ENCODE peak calls at places on chromosomes 12 and 14, in ten cellular contexts. One of them, this sample, is unnamed.

GRCh38 chr14:24734917-24735500 is 101.0 kb upstream of the GZMB start:
- DNase-seq in NCI-H510A treated with DMSO at 0.1 percent for 48 hours: peak
- DNase-seq in IMR-90: peak
- DNase-seq in heart right ventricle: peak
- DNase-seq in GM04504: peak
- DNase-seq in fibroblast of pulmonary artery: peak
- DNase-seq in psoas muscle: no peak
- DNase-seq in COR-L47: peak
- DNase-seq in substantia nigra: no peak
- DNase-seq in NCI-H1417 treated with DMSO at 0.1 percent for 48 hours: peak
- DNase-seq in this sample: no peak

GRCh38 chr14:28321475-28322244 is 444.9 kb upstream of the FOXG1 start:
- DNase-seq in NCI-H510A treated with DMSO at 0.1 percent for 48 hours: no peak
- DNase-seq in IMR-90: no peak
- DNase-seq in heart right ventricle: no peak
- DNase-seq in GM04504: no peak
- DNase-seq in fibroblast of pulmonary artery: peak
- DNase-seq in psoas muscle: no peak
- DNase-seq in COR-L47: no peak
- DNase-seq in substantia nigra: no peak
- DNase-seq in NCI-H1417 treated with DMSO at 0.1 percent for 48 hours: no peak
- DNase-seq in this sample: no peak

GRCh38 chr14:36105401-36105800 is 71.1 kb downstream of the PTCSC3 start:
- DNase-seq in NCI-H510A treated with DMSO at 0.1 percent for 48 hours: peak
- DNase-seq in IMR-90: no peak
- DNase-seq in heart right ventricle: no peak
- DNase-seq in GM04504: no peak
- DNase-seq in fibroblast of pulmonary artery: no peak
- DNase-seq in psoas muscle: no peak
- DNase-seq in COR-L47: peak
- DNase-seq in substantia nigra: no peak
- DNase-seq in NCI-H1417 treated with DMSO at 0.1 percent for 48 hours: no peak
- DNase-seq in this sample: no peak

GRCh38 chr12:54663603-54664002 is 15.4 kb upstream of the DCD start:
- DNase-seq in NCI-H510A treated with DMSO at 0.1 percent for 48 hours: no peak
- DNase-seq in IMR-90: no peak
- DNase-seq in heart right ventricle: no peak
- DNase-seq in GM04504: no peak
- DNase-seq in fibroblast of pulmonary artery: no peak
- DNase-seq in psoas muscle: no peak
- DNase-seq in COR-L47: no peak
- DNase-seq in substantia nigra: no peak
- DNase-seq in NCI-H1417 treated with DMSO at 0.1 percent for 48 hours: no peak
- DNase-seq in this sample: no peak

GRCh38 chr12:94832780-94833760 is 170.4 kb downstream of the NDUFA12 start:
- DNase-seq in NCI-H510A treated with DMSO at 0.1 percent for 48 hours: peak
- DNase-seq in IMR-90: peak
- DNase-seq in heart right ventricle: no peak
- DNase-seq in GM04504: no peak
- DNase-seq in fibroblast of pulmonary artery: peak
- DNase-seq in psoas muscle: peak
- DNase-seq in COR-L47: no peak
- DNase-seq in substantia nigra: no peak
- DNase-seq in NCI-H1417 treated with DMSO at 0.1 percent for 48 hours: no peak
- DNase-seq in this sample: no peak

GRCh38 chr12:123832052-123832451 is 70.0 kb downstream of the DNAH10 start:
- DNase-seq in NCI-H510A treated with DMSO at 0.1 percent for 48 hours: no peak
- DNase-seq in IMR-90: no peak
- DNase-seq in heart right ventricle: no peak
- DNase-seq in GM04504: no peak
- DNase-seq in fibroblast of pulmonary artery: no peak
- DNase-seq in psoas muscle: no peak
- DNase-seq in COR-L47: no peak
- DNase-seq in substantia nigra: no peak
- DNase-seq in NCI-H1417 treated with DMSO at 0.1 percent for 48 hours: no peak
- DNase-seq in this sample: no peak

GRCh38 chr12:104971276-104971675 is 13.2 kb upstream of the SLC41A2 start:
- DNase-seq in NCI-H510A treated with DMSO at 0.1 percent for 48 hours: no peak
- DNase-seq in IMR-90: no peak
- DNase-seq in heart right ventricle: no peak
- DNase-seq in GM04504: no peak
- DNase-seq in fibroblast of pulmonary artery: no peak
- DNase-seq in psoas muscle: no peak
- DNase-seq in COR-L47: no peak
- DNase-seq in substantia nigra: no peak
- DNase-seq in NCI-H1417 treated with DMSO at 0.1 percent for 48 hours: no peak
- DNase-seq in this sample: no peak

GRCh38 chr12:120666577-120667390 is 20.2 kb upstream of the MLEC start:
- DNase-seq in NCI-H510A treated with DMSO at 0.1 percent for 48 hours: no peak
- DNase-seq in IMR-90: no peak
- DNase-seq in heart right ventricle: no peak
- DNase-seq in GM04504: no peak
- DNase-seq in fibroblast of pulmonary artery: no peak
- DNase-seq in psoas muscle: no peak
- DNase-seq in COR-L47: no peak
- DNase-seq in substantia nigra: no peak
- DNase-seq in NCI-H1417 treated with DMSO at 0.1 percent for 48 hours: no peak
- DNase-seq in this sample: no peak

GRCh38 chr12:129870796-129871195 is 33.0 kb downstream of the TMEM132D start:
- DNase-seq in NCI-H510A treated with DMSO at 0.1 percent for 48 hours: no peak
- DNase-seq in IMR-90: no peak
- DNase-seq in heart right ventricle: no peak
- DNase-seq in GM04504: no peak
- DNase-seq in fibroblast of pulmonary artery: no peak
- DNase-seq in psoas muscle: no peak
- DNase-seq in COR-L47: no peak
- DNase-seq in substantia nigra: no peak
- DNase-seq in NCI-H1417 treated with DMSO at 0.1 percent for 48 hours: no peak
- DNase-seq in this sample: no peak

GRCh38 chr12:68109444-68110217 is 49.9 kb downstream of the IFNG start:
- DNase-seq in NCI-H510A treated with DMSO at 0.1 percent for 48 hours: no peak
- DNase-seq in IMR-90: no peak
- DNase-seq in heart right ventricle: no peak
- DNase-seq in GM04504: no peak
- DNase-seq in fibroblast of pulmonary artery: peak
- DNase-seq in psoas muscle: no peak
- DNase-seq in COR-L47: no peak
- DNase-seq in substantia nigra: no peak
- DNase-seq in NCI-H1417 treated with DMSO at 0.1 percent for 48 hours: no peak
- DNase-seq in this sample: no peak

GRCh38 chr14:26444745-26445144 is 153.1 kb downstream of the NOVA1 start:
- DNase-seq in NCI-H510A treated with DMSO at 0.1 percent for 48 hours: no peak
- DNase-seq in IMR-90: peak
- DNase-seq in heart right ventricle: no peak
- DNase-seq in GM04504: no peak
- DNase-seq in fibroblast of pulmonary artery: peak
- DNase-seq in psoas muscle: no peak
- DNase-seq in COR-L47: no peak
- DNase-seq in substantia nigra: no peak
- DNase-seq in NCI-H1417 treated with DMSO at 0.1 percent for 48 hours: no peak
- DNase-seq in this sample: no peak

GRCh38 chr12:33438890-33439586 is 581 bp downstream of the SYT10 start:
- DNase-seq in NCI-H510A treated with DMSO at 0.1 percent for 48 hours: no peak
- DNase-seq in IMR-90: no peak
- DNase-seq in heart right ventricle: no peak
- DNase-seq in GM04504: peak
- DNase-seq in fibroblast of pulmonary artery: no peak
- DNase-seq in psoas muscle: no peak
- DNase-seq in COR-L47: no peak
- DNase-seq in substantia nigra: no peak
- DNase-seq in NCI-H1417 treated with DMSO at 0.1 percent for 48 hours: peak
- DNase-seq in this sample: no peak

GRCh38 chr12:12473223-12473622 is 89.4 kb downstream of the DUSP16 start:
- DNase-seq in NCI-H510A treated with DMSO at 0.1 percent for 48 hours: no peak
- DNase-seq in IMR-90: no peak
- DNase-seq in heart right ventricle: no peak
- DNase-seq in GM04504: no peak
- DNase-seq in fibroblast of pulmonary artery: no peak
- DNase-seq in psoas muscle: no peak
- DNase-seq in COR-L47: no peak
- DNase-seq in substantia nigra: no peak
- DNase-seq in NCI-H1417 treated with DMSO at 0.1 percent for 48 hours: no peak
- DNase-seq in this sample: no peak

GRCh38 chr14:100341301-100342031 is 18.3 kb downstream of the SLC25A47 start:
- DNase-seq in NCI-H510A treated with DMSO at 0.1 percent for 48 hours: peak
- DNase-seq in IMR-90: peak
- DNase-seq in heart right ventricle: peak
- DNase-seq in GM04504: peak
- DNase-seq in fibroblast of pulmonary artery: peak
- DNase-seq in psoas muscle: no peak
- DNase-seq in COR-L47: no peak
- DNase-seq in substantia nigra: no peak
- DNase-seq in NCI-H1417 treated with DMSO at 0.1 percent for 48 hours: no peak
- DNase-seq in this sample: no peak

GRCh38 chr14:81406863-81407262 is 6.7 kb upstream of the STON2 start:
- DNase-seq in NCI-H510A treated with DMSO at 0.1 percent for 48 hours: no peak
- DNase-seq in IMR-90: peak
- DNase-seq in heart right ventricle: no peak
- DNase-seq in GM04504: no peak
- DNase-seq in fibroblast of pulmonary artery: peak
- DNase-seq in psoas muscle: peak
- DNase-seq in COR-L47: peak
- DNase-seq in substantia nigra: no peak
- DNase-seq in NCI-H1417 treated with DMSO at 0.1 percent for 48 hours: no peak
- DNase-seq in this sample: no peak

GRCh38 chr14:50060871-50061663 is 55.3 kb downstream of the VCPKMT start:
- DNase-seq in NCI-H510A treated with DMSO at 0.1 percent for 48 hours: no peak
- DNase-seq in IMR-90: peak
- DNase-seq in heart right ventricle: peak
- DNase-seq in GM04504: peak
- DNase-seq in fibroblast of pulmonary artery: peak
- DNase-seq in psoas muscle: peak
- DNase-seq in COR-L47: peak
- DNase-seq in substantia nigra: no peak
- DNase-seq in NCI-H1417 treated with DMSO at 0.1 percent for 48 hours: no peak
- DNase-seq in this sample: no peak

GRCh38 chr12:45268672-45269406 is 52.9 kb downstream of the ANO6 start:
- DNase-seq in NCI-H510A treated with DMSO at 0.1 percent for 48 hours: peak
- DNase-seq in IMR-90: peak
- DNase-seq in heart right ventricle: peak
- DNase-seq in GM04504: peak
- DNase-seq in fibroblast of pulmonary artery: peak
- DNase-seq in psoas muscle: peak
- DNase-seq in COR-L47: peak
- DNase-seq in substantia nigra: no peak
- DNase-seq in NCI-H1417 treated with DMSO at 0.1 percent for 48 hours: no peak
- DNase-seq in this sample: no peak

GRCh38 chr12:43776498-43776897 is 17.7 kb downstream of the IRAK4 start:
- DNase-seq in NCI-H510A treated with DMSO at 0.1 percent for 48 hours: no peak
- DNase-seq in IMR-90: peak
- DNase-seq in heart right ventricle: no peak
- DNase-seq in GM04504: no peak
- DNase-seq in fibroblast of pulmonary artery: peak
- DNase-seq in psoas muscle: no peak
- DNase-seq in COR-L47: no peak
- DNase-seq in substantia nigra: no peak
- DNase-seq in NCI-H1417 treated with DMSO at 0.1 percent for 48 hours: no peak
- DNase-seq in this sample: no peak

GRCh38 chr12:89384750-89385273 is 32.5 kb upstream of the DUSP6 start:
- DNase-seq in NCI-H510A treated with DMSO at 0.1 percent for 48 hours: no peak
- DNase-seq in IMR-90: no peak
- DNase-seq in heart right ventricle: no peak
- DNase-seq in GM04504: no peak
- DNase-seq in fibroblast of pulmonary artery: no peak
- DNase-seq in psoas muscle: no peak
- DNase-seq in COR-L47: no peak
- DNase-seq in substantia nigra: no peak
- DNase-seq in NCI-H1417 treated with DMSO at 0.1 percent for 48 hours: no peak
- DNase-seq in this sample: no peak

GRCh38 chr12:6771091-6771495 is 1.2 kb upstream of the LAG3 start:
- DNase-seq in NCI-H510A treated with DMSO at 0.1 percent for 48 hours: no peak
- DNase-seq in IMR-90: no peak
- DNase-seq in heart right ventricle: peak
- DNase-seq in GM04504: no peak
- DNase-seq in fibroblast of pulmonary artery: peak
- DNase-seq in psoas muscle: no peak
- DNase-seq in COR-L47: no peak
- DNase-seq in substantia nigra: no peak
- DNase-seq in NCI-H1417 treated with DMSO at 0.1 percent for 48 hours: no peak
- DNase-seq in this sample: no peak

GRCh38 chr12:11701398-11701797 is 51.9 kb downstream of the ETV6 start:
- DNase-seq in NCI-H510A treated with DMSO at 0.1 percent for 48 hours: no peak
- DNase-seq in IMR-90: no peak
- DNase-seq in heart right ventricle: no peak
- DNase-seq in GM04504: no peak
- DNase-seq in fibroblast of pulmonary artery: no peak
- DNase-seq in psoas muscle: no peak
- DNase-seq in COR-L47: no peak
- DNase-seq in substantia nigra: no peak
- DNase-seq in NCI-H1417 treated with DMSO at 0.1 percent for 48 hours: no peak
- DNase-seq in this sample: no peak

GRCh38 chr14:90495357-90496276 is 98.8 kb downstream of the CALM1 start:
- DNase-seq in NCI-H510A treated with DMSO at 0.1 percent for 48 hours: no peak
- DNase-seq in IMR-90: peak
- DNase-seq in heart right ventricle: peak
- DNase-seq in GM04504: peak
- DNase-seq in fibroblast of pulmonary artery: peak
- DNase-seq in psoas muscle: peak
- DNase-seq in COR-L47: no peak
- DNase-seq in substantia nigra: no peak
- DNase-seq in NCI-H1417 treated with DMSO at 0.1 percent for 48 hours: no peak
- DNase-seq in this sample: no peak

GRCh38 chr12:630656-631632 is 32.3 kb downstream of the NINJ2 start:
- DNase-seq in NCI-H510A treated with DMSO at 0.1 percent for 48 hours: no peak
- DNase-seq in IMR-90: no peak
- DNase-seq in heart right ventricle: peak
- DNase-seq in GM04504: no peak
- DNase-seq in fibroblast of pulmonary artery: no peak
- DNase-seq in psoas muscle: peak
- DNase-seq in COR-L47: no peak
- DNase-seq in substantia nigra: no peak
- DNase-seq in NCI-H1417 treated with DMSO at 0.1 percent for 48 hours: no peak
- DNase-seq in this sample: peak

GRCh38 chr14:41873379-41874034 is 266.8 kb downstream of the LRFN5 start:
- DNase-seq in NCI-H510A treated with DMSO at 0.1 percent for 48 hours: no peak
- DNase-seq in IMR-90: peak
- DNase-seq in heart right ventricle: no peak
- DNase-seq in GM04504: no peak
- DNase-seq in fibroblast of pulmonary artery: peak
- DNase-seq in psoas muscle: no peak
- DNase-seq in COR-L47: no peak
- DNase-seq in substantia nigra: no peak
- DNase-seq in NCI-H1417 treated with DMSO at 0.1 percent for 48 hours: no peak
- DNase-seq in this sample: no peak

GRCh38 chr14:21868442-21869046 is 194.9 kb upstream of the OR4E1 start:
- DNase-seq in NCI-H510A treated with DMSO at 0.1 percent for 48 hours: no peak
- DNase-seq in IMR-90: peak
- DNase-seq in heart right ventricle: peak
- DNase-seq in GM04504: no peak
- DNase-seq in fibroblast of pulmonary artery: peak
- DNase-seq in psoas muscle: no peak
- DNase-seq in COR-L47: peak
- DNase-seq in substantia nigra: no peak
- DNase-seq in NCI-H1417 treated with DMSO at 0.1 percent for 48 hours: no peak
- DNase-seq in this sample: peak

GRCh38 chr12:54564768-54565167 is 15.4 kb downstream of the PDE1B start:
- DNase-seq in NCI-H510A treated with DMSO at 0.1 percent for 48 hours: no peak
- DNase-seq in IMR-90: no peak
- DNase-seq in heart right ventricle: no peak
- DNase-seq in GM04504: no peak
- DNase-seq in fibroblast of pulmonary artery: no peak
- DNase-seq in psoas muscle: no peak
- DNase-seq in COR-L47: no peak
- DNase-seq in substantia nigra: no peak
- DNase-seq in NCI-H1417 treated with DMSO at 0.1 percent for 48 hours: no peak
- DNase-seq in this sample: no peak

GRCh38 chr12:92861381-92861780 is 67.7 kb downstream of the EEA1 start:
- DNase-seq in NCI-H510A treated with DMSO at 0.1 percent for 48 hours: no peak
- DNase-seq in IMR-90: peak
- DNase-seq in heart right ventricle: no peak
- DNase-seq in GM04504: no peak
- DNase-seq in fibroblast of pulmonary artery: peak
- DNase-seq in psoas muscle: no peak
- DNase-seq in COR-L47: no peak
- DNase-seq in substantia nigra: no peak
- DNase-seq in NCI-H1417 treated with DMSO at 0.1 percent for 48 hours: no peak
- DNase-seq in this sample: no peak

This sample was measured in activated T-helper 1 cell treated with anti-CD3 and anti-CD28 coated beads, Interleukin-2, amount 50 U/mL, for 16 hours.